ENCODE peak calls at places on chromosomes 13 and 19, in nine cellular contexts. C is head of caudate nucleus; I is stimulated activated CD8-positive, alpha-beta memory T cell treated with anti-CD3 and anti-CD28 coated beads, Interleukin-4, amount 100 ng/mL, for 24 hours; D is renal cortical epithelial cell; M is T-helper 1 cell; Y is smooth muscle cell of the brain vasculature; R is HFFc6; H is activated T-cell treated with anti-CD3 and anti-CD28 coated beads, Interleukin-2, amount 50 U/mL, for 1 hour; N is KBM-7. O is an unnamed sample.

GRCh38 chr13:99971576-99972189 is at the start of gene ZIC5:
- DNase-seq in R (no peak), C (no peak), H (peak), I (no peak), Y (no peak), D (no peak), M (no peak), N (no peak), O (no peak)

GRCh38 chr13:109785141-109785891 is 1.1 kb downstream of the IRS2 start:
- DNase-seq in Y (no peak), M (peak), D (no peak), I (no peak), H (peak), C (peak), R (no peak), N (no peak), O (no peak)

GRCh38 chr19:1471514-1472107 is 7.4 kb downstream of the C19orf25 start:
- DNase-seq in D (no peak), M (no peak), I (no peak), Y (no peak), C (no peak), N (peak), H (peak), R (peak), O (no peak)

GRCh38 chr13:33204130-33204927 is 81.2 kb downstream of the STARD13 start:
- DNase-seq in Y (peak), I (no peak), H (no peak), C (peak), N (no peak), D (no peak), R (peak), M (peak), O (no peak)

GRCh38 chr13:60753641-60754040 is 356.6 kb downstream of the TDRD3 start:
- DNase-seq in D (no peak), I (no peak), R (no peak), M (no peak), H (no peak), Y (no peak), C (no peak), N (no peak), O (no peak)

GRCh38 chr13:61339054-61339621 is 76.5 kb downstream of the PCDH20 start:
- DNase-seq in M (no peak), D (peak), H (no peak), Y (no peak), N (no peak), C (no peak), R (no peak), I (no peak), O (no peak)

GRCh38 chr19:45168767-45169351 is 8.1 kb upstream of the NKPD1 start:
- DNase-seq in N (no peak), M (no peak), R (no peak), D (no peak), I (no peak), Y (no peak), H (no peak), C (no peak), O (no peak)

GRCh38 chr13:99374994-99375805 is 68.0 kb upstream of the GPR183 start:
- DNase-seq in R (no peak), C (no peak), Y (no peak), M (no peak), H (peak), N (peak), D (no peak), I (no peak), O (no peak)

GRCh38 chr19:39409207-39409885 is 2.7 kb downstream of the ZFP36 start:
- DNase-seq in Y (no peak), D (peak), C (peak), I (peak), H (peak), N (peak), R (peak), M (peak), O (peak)

GRCh38 chr13:94056362-94056990 is 423.0 kb downstream of the DCT start:
- DNase-seq in N (no peak), R (peak), Y (no peak), C (no peak), D (no peak), I (no peak), H (no peak), M (no peak), O (no peak)

O was measured in bronchial epithelial cell.